ENCODE peak calls at places on chromosome 7, in nine cellular contexts. F is PC-9; A is MM.1S; N is keratinocyte; R is CD8-positive, alpha-beta T cell; H is ovary; G is colonic mucosa; M is heart right ventricle; O is gastrocnemius medialis. Q is an unnamed sample.
A peak's percentile ranks its signal among the peaks of the same experiment; 100 is the strongest.

GRCh38 chr7:88357794-88358533 is 51.3 kb upstream of the STEAP4 start:
- DNase-seq in F (no peak), A (peak; percentile 40), N (no peak), R (no peak), H (no peak), G (no peak), M (no peak), O (no peak), Q (peak; percentile 36)

GRCh38 chr7:17301491-17302101 is 3.1 kb downstream of the AHR start:
- DNase-seq in F (peak; percentile 54), A (peak; percentile 43), N (no peak), R (peak; percentile 30), H (no peak), G (peak; percentile 67), M (peak; percentile 68), O (no peak), Q (peak; percentile 22)

GRCh38 chr7:29881724-29882123 is 75.4 kb downstream of the WIPF3 start:
- DNase-seq in F (no peak), A (no peak), N (no peak), R (no peak), H (no peak), G (no peak), M (no peak), O (no peak), Q (no peak)

GRCh38 chr7:139355320-139355719 is 4.4 kb upstream of the LUC7L2 start:
- DNase-seq in F (no peak), A (no peak), N (no peak), R (no peak), H (no peak), G (no peak), M (no peak), O (no peak), Q (no peak)

GRCh38 chr7:52088008-52088787 is 771.6 kb upstream of the COBL start:
- DNase-seq in F (no peak), A (no peak), N (no peak), R (no peak), H (peak; percentile 54), G (no peak), M (no peak), O (no peak), Q (no peak)

GRCh38 chr7:84629216-84629615 is 434.6 kb upstream of the SEMA3A start:
- DNase-seq in F (no peak), A (no peak), N (no peak), R (no peak), H (no peak), G (no peak), M (no peak), O (no peak), Q (peak; percentile 12)

GRCh38 chr7:107743567-107744344 is at the start of gene CBLL1:
- DNase-seq in F (peak; percentile 84), A (peak; percentile 99), N (peak; percentile 49), R (peak; percentile 98), H (peak; percentile 97), G (peak; percentile 97), M (peak; percentile 97), O (peak; percentile 96), Q (peak; percentile 94)

GRCh38 chr7:115297651-115298050 is 375.8 kb downstream of the MDFIC start:
- DNase-seq in F (peak; percentile 50), A (no peak), N (peak; percentile 40), R (no peak), H (no peak), G (no peak), M (no peak), O (no peak), Q (peak; percentile 75)

GRCh38 chr7:112510032-112510742 is 29.4 kb downstream of the LSMEM1 start:
- DNase-seq in F (no peak), A (no peak), N (no peak), R (no peak), H (no peak), G (no peak), M (no peak), O (no peak), Q (peak; percentile 79)

GRCh38 chr7:124497209-124497608 is 268.4 kb downstream of the GPR37 start:
- DNase-seq in F (no peak), A (no peak), N (no peak), R (no peak), H (no peak), G (no peak), M (no peak), O (no peak), Q (no peak)

GRCh38 chr7:66682350-66683093 is 53.8 kb downstream of the KCTD7 start:
- DNase-seq in F (no peak), A (no peak), N (no peak), R (no peak), H (no peak), G (peak; percentile 39), M (peak; percentile 34), O (no peak), Q (peak; percentile 41)

GRCh38 chr7:102097601-102098161 is 189.0 kb upstream of the SH2B2 start:
- DNase-seq in F (no peak), A (no peak), N (no peak), R (no peak), H (no peak), G (peak; percentile 58), M (no peak), O (no peak), Q (no peak)

GRCh38 chr7:100681491-100682227 is 8.1 kb downstream of the GNB2 start:
- DNase-seq in F (no peak), A (no peak), N (no peak), R (no peak), H (no peak), G (no peak), M (no peak), O (no peak), Q (no peak)

GRCh38 chr7:35255909-35256876 is 2.3 kb upstream of the TBX20 start:
- DNase-seq in F (no peak), A (no peak), N (no peak), R (no peak), H (no peak), G (no peak), M (no peak), O (no peak), Q (no peak)

GRCh38 chr7:35257251-35258124 is 3.6 kb upstream of the TBX20 start:
- DNase-seq in F (no peak), A (no peak), N (no peak), R (no peak), H (no peak), G (no peak), M (no peak), O (no peak), Q (no peak)

GRCh38 chr7:35253680-35254495 is at the start of gene TBX20:
- DNase-seq in F (no peak), A (no peak), N (no peak), R (no peak), H (no peak), G (peak; percentile 51), M (peak; percentile 69), O (no peak), Q (no peak)

GRCh38 chr7:35254496-35255416 is 856 bp upstream of the TBX20 start:
- DNase-seq in F (no peak), A (no peak), N (no peak), R (no peak), H (no peak), G (no peak), M (no peak), O (no peak), Q (no peak)

GRCh38 chr7:35255417-35255798 is 1.5 kb upstream of the TBX20 start:
- DNase-seq in F (no peak), A (no peak), N (no peak), R (no peak), H (no peak), G (no peak), M (no peak), O (no peak), Q (no peak)
- H3K27me3 ChIP-seq in F (no peaks in the 10 kb centered on the region), A (peaks cover 18% of the 10 kb centered on the region), N (peaks cover 100% of the 10 kb centered on the region), R (peaks cover 54% of the 10 kb centered on the region), H (no peaks in the 10 kb centered on the region), G (peaks cover 97% of the 10 kb centered on the region), M (peaks cover 15% of the 10 kb centered on the region), O (peaks cover 98% of the 10 kb centered on the region), Q (peaks cover 84% of the 10 kb centered on the region)

GRCh38 chr7:95052692-95053091 is 145.3 kb downstream of the PPP1R9A start:
- DNase-seq in F (no peak), A (no peak), N (no peak), R (no peak), H (no peak), G (no peak), M (no peak), O (no peak), Q (no peak)
- H3K27me3 ChIP-seq in F (no peaks in the 10 kb centered on the region), A (no peaks in the 10 kb centered on the region), N (no peaks in the 10 kb centered on the region), R (no peaks in the 10 kb centered on the region), H (no peaks in the 10 kb centered on the region), G (no peaks in the 10 kb centered on the region), M (no peaks in the 10 kb centered on the region), O (no peaks in the 10 kb centered on the region), Q (no peaks in the 10 kb centered on the region)

GRCh38 chr7:122304604-122304975 is at the start of gene FEZF1:
- DNase-seq in F (no peak), A (peak; percentile 78), N (no peak), R (no peak), H (no peak), G (no peak), M (no peak), O (no peak), Q (no peak)

GRCh38 chr7:122301858-122302745 is 2.4 kb downstream of the FEZF1 start:
- DNase-seq in F (no peak), A (no peak), N (no peak), R (no peak), H (no peak), G (no peak), M (no peak), O (no peak), Q (no peak)

GRCh38 chr7:122303971-122304603 is 463 bp downstream of the FEZF1 start:
- DNase-seq in F (no peak), A (peak; percentile 5), N (no peak), R (no peak), H (no peak), G (no peak), M (no peak), O (no peak), Q (no peak)

GRCh38 chr7:122303522-122303970 is 1.0 kb downstream of the FEZF1 start:
- DNase-seq in F (no peak), A (no peak), N (no peak), R (no peak), H (no peak), G (no peak), M (no peak), O (no peak), Q (no peak)

DNA sequence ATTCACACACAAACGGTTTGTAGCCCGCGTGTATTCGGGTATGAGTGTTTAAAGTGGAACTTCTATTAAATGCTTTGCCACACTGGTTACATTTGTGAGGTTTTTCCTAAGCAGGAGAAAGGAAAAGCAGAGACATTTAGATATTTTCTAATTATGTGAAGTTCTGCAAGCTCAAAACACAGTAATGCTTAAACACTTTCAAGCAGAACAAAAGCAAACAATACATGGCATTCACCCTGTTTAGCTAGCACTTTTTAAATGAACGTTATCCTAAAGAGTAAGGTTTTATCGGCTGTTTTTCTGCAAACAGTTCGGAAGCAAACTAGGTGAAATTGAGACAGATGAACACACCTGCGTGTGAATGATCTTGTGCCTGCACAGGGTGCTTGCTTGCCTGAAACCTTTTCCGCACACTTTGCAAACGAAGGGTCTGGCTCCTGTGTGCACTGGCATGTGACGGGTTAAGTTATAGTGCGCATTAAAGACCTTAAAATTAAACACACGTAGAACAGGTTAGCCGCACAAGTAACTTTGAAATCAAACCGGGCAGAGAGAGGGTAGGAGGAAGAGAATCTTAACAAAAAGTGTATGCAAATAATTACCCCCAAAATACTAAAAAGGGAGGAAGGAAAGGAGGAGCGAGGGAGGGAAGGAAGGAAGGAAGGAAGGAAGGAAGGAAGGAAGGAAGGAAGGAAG is 1.6 kb downstream of the FEZF1 start:
- DNase-seq in F (no peak), A (peak; percentile 7), N (no peak), R (no peak), H (no peak), G (no peak), M (no peak), O (no peak), Q (no peak)
- H3K27me3 ChIP-seq in F (peaks cover 2% of the 10 kb centered on the region), A (no peaks in the 10 kb centered on the region), N (peaks cover 88% of the 10 kb centered on the region), R (peaks cover 3% of the 10 kb centered on the region), H (peaks cover 11% of the 10 kb centered on the region), G (peaks cover 91% of the 10 kb centered on the region), M (peaks cover 95% of the 10 kb centered on the region), O (peaks cover 97% of the 10 kb centered on the region), Q (peaks cover 75% of the 10 kb centered on the region)

GRCh38 chr7:150895809-150896208 is 43.5 kb downstream of the AOC1 start:
- DNase-seq in F (peak; percentile 60), A (peak; percentile 36), N (no peak), R (no peak), H (no peak), G (no peak), M (no peak), O (no peak), Q (no peak)
- H3K27me3 ChIP-seq in F (peaks cover 33% of the 10 kb centered on the region), A (no peaks in the 10 kb centered on the region), N (peaks cover 26% of the 10 kb centered on the region), R (no peaks in the 10 kb centered on the region), H (no peaks in the 10 kb centered on the region), G (no peaks in the 10 kb centered on the region), M (peaks cover 6% of the 10 kb centered on the region), O (no peaks in the 10 kb centered on the region), Q (peaks cover 4% of the 10 kb centered on the region)